ENCODE peak calls at places on chromosomes 5 and 9, in seven cellular contexts. A is left ventricle myocardium inferior, T is activated T-cell treated with anti-CD3 and anti-CD28 coated beads for 1 hour, O is progenitor cell of endocrine pancreas, N is HuH-7, Q is astrocyte of the spinal cord, F is NCI-H1092. L is an unnamed sample.

GRCh38 chr9:71218774-71219173 is 97.4 kb upstream of the TRPM3 start:
- DNase-seq in A (no peak), T (no peak), O (no peak), N (peak), Q (peak), F (no peak), L (no peak)

GRCh38 chr5:67160985-67161384 is 35.6 kb downstream of the CD180 start:
- DNase-seq in A (no peak), T (peak), O (no peak), N (no peak), Q (peak), F (no peak), L (peak)

GRCh38 chr5:144117412-144117811 is 53.0 kb downstream of the YIPF5 start:
- DNase-seq in A (no peak), T (no peak), O (no peak), N (no peak), Q (no peak), F (no peak), L (no peak)

GRCh38 chr5:138955013-138955660 is 80.0 kb upstream of the LRRTM2 start:
- DNase-seq in A (peak), T (no peak), O (no peak), N (no peak), Q (no peak), F (peak), L (no peak)

GRCh38 chr9:81231011-81231410 is 458.3 kb downstream of the TLE1 start:
- DNase-seq in A (no peak), T (no peak), O (no peak), N (no peak), Q (no peak), F (no peak), L (no peak)

GRCh38 chr9:16960084-16960483 is 89.6 kb upstream of the BNC2 start:
- DNase-seq in A (no peak), T (no peak), O (no peak), N (no peak), Q (peak), F (no peak), L (peak)

GRCh38 chr5:151072234-151073025 is 8.4 kb downstream of the TNIP1 start:
- DNase-seq in A (no peak), T (no peak), O (no peak), N (no peak), Q (peak), F (no peak), L (no peak)

GRCh38 chr5:117955831-117956230 is 1032.5 kb downstream of the DTWD2 start:
- DNase-seq in A (no peak), T (no peak), O (no peak), N (no peak), Q (no peak), F (no peak), L (no peak)

GRCh38 chr9:81182421-81182820 is 506.9 kb downstream of the TLE1 start:
- DNase-seq in A (no peak), T (no peak), O (no peak), N (no peak), Q (peak), F (no peak), L (peak)

GRCh38 chr5:14280294-14280854 is 137.2 kb downstream of the TRIO start:
- DNase-seq in A (no peak), T (no peak), O (no peak), N (no peak), Q (no peak), F (no peak), L (no peak)

GRCh38 chr5:82341325-82341724 is 63.2 kb upstream of the RPS23 start:
- DNase-seq in A (no peak), T (no peak), O (no peak), N (no peak), Q (no peak), F (no peak), L (no peak)

GRCh38 chr5:2902742-2903297 is 151.3 kb upstream of the IRX2 start:
- DNase-seq in A (no peak), T (no peak), O (no peak), N (no peak), Q (no peak), F (no peak), L (no peak)

GRCh38 chr5:65801332-65801731 is 79.3 kb downstream of the NLN start:
- DNase-seq in A (no peak), T (no peak), O (no peak), N (no peak), Q (peak), F (no peak), L (no peak)

GRCh38 chr5:82597437-82597836 is 319.3 kb upstream of the RPS23 start:
- DNase-seq in A (no peak), T (no peak), O (no peak), N (peak), Q (no peak), F (no peak), L (no peak)

GRCh38 chr5:86837610-86838009 is 219.9 kb downstream of the COX7C start:
- DNase-seq in A (no peak), T (no peak), O (no peak), N (no peak), Q (peak), F (no peak), L (no peak)

GRCh38 chr9:135810806-135811575 is 96.4 kb downstream of the CAMSAP1 start:
- DNase-seq in A (no peak), T (no peak), O (no peak), N (no peak), Q (no peak), F (no peak), L (no peak)

GRCh38 chr5:163649522-163649921 is 144.1 kb downstream of the MAT2B start:
- DNase-seq in A (no peak), T (no peak), O (no peak), N (no peak), Q (peak), F (no peak), L (peak)

GRCh38 chr5:141084487-141084989 is 9.9 kb upstream of the PCDHB2 start:
- DNase-seq in A (no peak), T (peak), O (no peak), N (peak), Q (peak), F (no peak), L (peak)

GRCh38 chr9:120381839-120382238 is 198.1 kb downstream of the CDK5RAP2 start:
- DNase-seq in A (no peak), T (no peak), O (no peak), N (no peak), Q (no peak), F (no peak), L (no peak)

GRCh38 chr9:106532616-106533015 is 330.4 kb upstream of the ZNF462 start:
- DNase-seq in A (no peak), T (no peak), O (no peak), N (no peak), Q (no peak), F (no peak), L (no peak)